ENCODE peak calls at places on chromosomes 5 and 9, in four cellular contexts. A is coronary artery, W is dorsolateral prefrontal cortex, K is right lobe of liver. C is an unnamed sample.

GRCh38 chr9:94250456-94250855 is 8.6 kb upstream of the ZNF169 start:
- DNase-seq in K (no peak), W (no peak), A (no peak), C (no peak)

GRCh38 chr5:140181002-140181483 is 6.1 kb downstream of the CYSTM1 start:
- DNase-seq in W (no peak), K (peak), A (no peak), C (no peak)

GRCh38 chr5:78103226-78103722 is 191.2 kb downstream of the AP3B1 start:
- DNase-seq in A (no peak), W (no peak), K (no peak), C (no peak)

GRCh38 chr9:35522189-35522588 is 32.3 kb downstream of the RUSC2 start:
- DNase-seq in K (no peak), A (no peak), W (no peak), C (no peak)

GRCh38 chr9:32622948-32623347 is 12.5 kb downstream of the TAF1L start:
- DNase-seq in W (no peak), K (no peak), A (no peak), C (no peak)

GRCh38 chr5:157196045-157196444 is 15.4 kb downstream of the ITK start:
- DNase-seq in A (no peak), K (no peak), W (no peak), C (no peak)

GRCh38 chr5:57650360-57651069 is 167.9 kb upstream of the ACTBL2 start:
- DNase-seq in A (no peak), K (peak), W (no peak), C (no peak)

GRCh38 chr5:125798311-125798710 is 624.9 kb upstream of the GRAMD2B start:
- DNase-seq in K (no peak), W (no peak), A (no peak), C (no peak)

GRCh38 chr5:178437296-178438075 is 152.7 kb downstream of the COL23A1 start:
- DNase-seq in W (no peak), A (peak), K (peak), C (no peak)

GRCh38 chr9:33198163-33198562 is 31.0 kb upstream of the B4GALT1 start:
- DNase-seq in A (no peak), K (no peak), W (no peak), C (no peak)

GRCh38 chr9:6160579-6160978 is 55.0 kb upstream of the IL33 start:
- DNase-seq in K (no peak), W (no peak), A (no peak), C (no peak)

GRCh38 chr5:1048861-1049838 is 40.5 kb downstream of the NKD2 start:
- DNase-seq in A (no peak), K (no peak), W (peak), C (peak)

GRCh38 chr5:40603378-40603777 is 76.3 kb upstream of the PTGER4 start:
- DNase-seq in K (no peak), W (no peak), A (no peak), C (no peak)

GRCh38 chr5:39760385-39761198 is 335.8 kb upstream of the DAB2 start:
- DNase-seq in A (no peak), W (no peak), K (no peak), C (no peak)

GRCh38 chr9:136433849-136434579 is 5.6 kb downstream of the INPP5E start:
- DNase-seq in K (no peak), W (no peak), A (no peak), C (peak)

GRCh38 chr5:59097116-59097515 is 514.2 kb downstream of the RAB3C start:
- DNase-seq in K (no peak), A (no peak), W (no peak), C (no peak)

GRCh38 chr9:126373241-126373640 is 46.6 kb downstream of the MVB12B start:
- DNase-seq in K (no peak), A (no peak), W (no peak), C (no peak)

GRCh38 chr5:1783214-1783551 is 16.5 kb downstream of the MRPL36 start:
- DNase-seq in A (no peak), K (no peak), W (no peak), C (peak)

GRCh38 chr5:143200781-143201398 is 202.6 kb downstream of the NR3C1 start:
- DNase-seq in K (no peak), A (no peak), W (no peak), C (no peak)

GRCh38 chr5:154352960-154353548 is 92.7 kb upstream of the SAP30L start:
- DNase-seq in W (no peak), K (no peak), A (no peak), C (no peak)

GRCh38 chr9:37997636-37998374 is 71.2 kb downstream of the SHB start:
- DNase-seq in K (no peak), W (no peak), A (no peak), C (peak)

GRCh38 chr5:108945094-108945493 is 197.4 kb downstream of the FER start:
- DNase-seq in W (no peak), A (no peak), K (no peak), C (no peak)

GRCh38 chr5:95884021-95884333 is 61.5 kb upstream of the GLRX start:
- DNase-seq in A (no peak), W (no peak), K (no peak), C (no peak)

GRCh38 chr5:157855404-157855994 is 3.4 kb downstream of the CLINT1 start:
- DNase-seq in K (peak), A (no peak), W (peak), C (no peak)

GRCh38 chr5:180670586-180671359 is 21.4 kb upstream of the FLT4 start:
- DNase-seq in A (no peak), K (no peak), W (peak), C (no peak)

GRCh38 chr5:6279607-6280006 is 98.7 kb downstream of the MED10 start:
- DNase-seq in W (peak), K (no peak), A (no peak), C (no peak)

GRCh38 chr9:115944166-115944948 is 209.2 kb upstream of the PAPPA start:
- DNase-seq in W (no peak), A (peak), K (peak), C (peak)

GRCh38 chr5:7926296-7926695 is 57.3 kb downstream of the MTRR start:
- DNase-seq in K (no peak), W (no peak), A (no peak), C (no peak)

GRCh38 chr5:32541241-32541640 is 44.1 kb upstream of the SUB1 start:
- DNase-seq in W (no peak), A (no peak), K (no peak), C (no peak)

GRCh38 chr9:79569814-79570448 is 1.8 kb upstream of the TLE4 start:
- DNase-seq in A (no peak), W (no peak), K (no peak), C (no peak)

GRCh38 chr5:69202497-69202896 is 13.1 kb downstream of the CENPH start:
- DNase-seq in A (no peak), K (no peak), W (no peak), C (no peak)

GRCh38 chr9:127534250-127534649 is 77.8 kb upstream of the STXBP1 start:
- DNase-seq in K (no peak), A (no peak), W (no peak), C (no peak)
- H3K27ac ChIP-seq in K (no peak), A (peak), W (no peak), C (no peak)

DNA sequence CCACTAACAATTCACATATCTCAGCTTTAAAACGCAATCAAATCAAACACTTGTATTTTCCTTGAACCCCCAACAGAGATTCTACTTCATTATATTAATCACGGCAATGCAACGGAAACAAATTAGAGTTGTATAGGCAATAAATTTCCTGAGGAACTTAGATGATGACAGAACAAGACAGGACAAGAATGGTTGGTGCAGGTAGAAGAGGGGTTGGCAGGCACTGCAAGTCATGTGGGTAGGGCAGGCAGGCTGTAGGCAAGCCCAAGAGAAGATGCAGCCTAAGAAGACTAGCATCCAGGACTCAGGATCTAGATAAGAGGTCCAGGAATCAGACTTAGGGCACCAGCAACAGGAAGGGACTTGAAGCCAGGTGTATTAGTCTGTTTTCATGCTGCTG is 16.6 kb upstream of the FEM1C start:
- DNase-seq in W (no peak), A (no peak), K (no peak), C (no peak)
- H3K27ac ChIP-seq in W (no peak), A (no peak), K (no peak), C (no peak)

DNA sequence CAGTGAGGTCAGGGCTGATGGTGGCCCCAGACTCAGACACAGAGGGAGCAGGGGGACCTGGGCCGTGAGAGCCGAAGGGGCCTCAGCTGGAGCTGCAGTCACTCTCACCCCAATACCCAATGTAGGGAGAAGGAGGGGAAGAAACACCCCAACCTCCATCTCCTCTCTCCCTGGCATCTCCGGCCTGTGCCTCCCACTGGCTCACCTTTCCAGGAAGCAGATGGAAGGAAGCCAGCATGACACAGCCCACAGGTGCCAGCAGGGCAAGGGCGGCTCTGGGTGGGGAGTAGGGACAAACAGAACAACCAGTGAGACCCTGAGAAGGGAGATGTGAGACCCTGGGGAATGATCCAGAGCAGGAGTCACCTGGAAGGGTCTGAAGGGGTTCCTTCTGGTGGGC is 3.0 kb upstream of the CRB2 start:
- DNase-seq in W (no peak), A (no peak), K (no peak), C (no peak)
- H3K27ac ChIP-seq in W (no peak), A (no peak), K (no peak), C (no peak)

GRCh38 chr5:123807177-123807900 is 295.4 kb downstream of the CSNK1G3 start:
- DNase-seq in W (no peak), A (no peak), K (no peak), C (no peak)

GRCh38 chr5:123808841-123809240 is 296.9 kb downstream of the CSNK1G3 start:
- DNase-seq in W (no peak), K (no peak), A (no peak), C (no peak)

GRCh38 chr5:123805300-123805699 is 293.3 kb downstream of the CSNK1G3 start:
- DNase-seq in K (no peak), A (no peak), W (no peak), C (no peak)

GRCh38 chr5:123809594-123810172 is 297.7 kb downstream of the CSNK1G3 start:
- DNase-seq in K (no peak), A (no peak), W (no peak), C (no peak)

GRCh38 chr5:123806644-123807043 is 294.7 kb downstream of the CSNK1G3 start:
- DNase-seq in W (no peak), A (no peak), K (no peak), C (no peak)
- H3K27ac ChIP-seq in W (peak), A (no peak), K (no peak), C (no peak)

C was measured in kidney.